ENCODE peak calls at places on chromosomes 5 and 9, in nine cellular contexts. A is AG09309, I is A549, X is fibroblast of mammary gland, G is PC-9, M is left ventricle myocardium inferior, W is coronary artery, B is kidney epithelial cell, E is brain microvascular endothelial cell. Q is an unnamed sample.

GRCh38 chr5:134846641-134846960 is 833 bp downstream of the C5orf24 start:
- DNase-seq in G (no peak), W (no peak), M (no peak), E (peak; percentile 6), A (no peak), I (no peak), B (no peak), X (peak; percentile 21), Q (no peak)

GRCh38 chr5:176860381-176860780 is 38.8 kb downstream of the HK3 start:
- DNase-seq in X (no peak), G (no peak), A (no peak), E (no peak), W (no peak), I (no peak), B (no peak), M (no peak), Q (no peak)

GRCh38 chr5:143561248-143561647 is 157.8 kb upstream of the NR3C1 start:
- DNase-seq in B (no peak), G (no peak), A (no peak), E (no peak), M (no peak), I (no peak), W (no peak), X (no peak), Q (no peak)

GRCh38 chr9:129071526-129072131 is 9.3 kb upstream of the DOLPP1 start:
- DNase-seq in M (no peak), A (no peak), X (no peak), I (no peak), G (no peak), B (no peak), E (no peak), W (no peak), Q (no peak)

GRCh38 chr5:111775224-111775623 is 18.2 kb upstream of the NREP start:
- DNase-seq in E (no peak), W (no peak), A (no peak), I (no peak), M (no peak), X (peak; percentile 44), G (no peak), B (no peak), Q (no peak)

GRCh38 chr9:108885643-108886348 is 23.7 kb downstream of the ACTL7A start:
- DNase-seq in M (no peak), I (peak; percentile 71), X (peak; percentile 87), A (peak; percentile 3), W (no peak), G (peak; percentile 35), E (peak; percentile 75), B (peak; percentile 57), Q (peak; percentile 75)

GRCh38 chr9:135341612-135342169 is 137.9 kb upstream of the PPP1R26 start:
- DNase-seq in I (no peak), M (no peak), W (no peak), B (no peak), G (no peak), X (no peak), A (no peak), E (no peak), Q (no peak)

GRCh38 chr5:129474544-129474943 is 14.4 kb downstream of the ADAMTS19 start:
- DNase-seq in I (no peak), M (no peak), E (no peak), W (no peak), A (no peak), X (no peak), B (no peak), G (no peak), Q (no peak)

GRCh38 chr5:180785151-180785781 is 17.3 kb downstream of the MGAT1 start:
- DNase-seq in M (no peak), I (no peak), E (peak; percentile 75), A (peak; percentile 43), X (peak; percentile 71), W (no peak), G (no peak), B (no peak), Q (no peak)

GRCh38 chr5:89267764-89268163 is 384.8 kb upstream of the MEF2C start:
- DNase-seq in B (no peak), W (no peak), I (no peak), G (no peak), X (no peak), E (no peak), M (no peak), A (no peak), Q (no peak)

GRCh38 chr9:80557256-80557655 is 985.5 kb downstream of the TLE4 start:
- DNase-seq in B (no peak), E (no peak), W (no peak), G (no peak), X (no peak), M (no peak), I (no peak), A (no peak), Q (no peak)

GRCh38 chr5:93621340-93621872 is 38.4 kb downstream of the NR2F1 start:
- DNase-seq in I (peak; percentile 89), W (peak; percentile 83), M (peak; percentile 81), E (peak; percentile 53), B (no peak), X (peak; percentile 66), A (no peak), G (peak; percentile 73), Q (no peak)

GRCh38 chr5:22560115-22560514 is 293.0 kb downstream of the CDH12 start:
- DNase-seq in A (no peak), G (no peak), M (no peak), X (peak; percentile 87), I (peak; percentile 12), B (peak; percentile 5), W (no peak), E (peak; percentile 1), Q (no peak)

GRCh38 chr9:120394058-120394669 is 185.8 kb downstream of the CDK5RAP2 start:
- DNase-seq in M (no peak), W (no peak), E (peak; percentile 79), A (peak; percentile 88), B (peak; percentile 59), X (peak; percentile 96), I (no peak), G (no peak), Q (peak; percentile 84)

DNA sequence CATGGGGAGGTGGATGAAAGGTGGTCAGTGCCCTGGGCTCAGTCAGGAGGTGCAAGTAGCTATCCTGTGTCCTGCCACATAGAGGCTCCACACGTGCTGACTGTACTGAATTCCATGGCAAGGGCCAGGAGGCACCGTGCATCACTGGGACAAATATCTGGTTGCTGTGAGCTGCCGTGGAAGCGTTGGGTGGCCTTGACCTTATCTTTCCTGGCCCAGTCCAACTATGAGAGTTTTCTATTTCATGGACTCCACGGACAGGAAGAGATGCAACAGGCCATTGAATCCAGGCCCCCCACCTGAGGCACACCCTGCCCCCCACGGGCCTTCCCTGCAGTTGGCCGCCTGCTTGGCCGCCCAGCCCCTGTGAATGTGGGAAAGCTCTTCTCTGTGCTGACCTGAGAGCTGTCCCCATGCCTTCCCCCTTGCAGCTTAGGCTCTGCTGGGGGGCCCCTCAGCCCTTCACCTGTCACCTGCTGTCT is 1.7 kb downstream of the GRHPR start:
- DNase-seq in W (no peak), B (no peak), X (no peak), E (no peak), I (no peak), G (no peak), A (no peak), M (no peak), Q (no peak)
- H3K4me3 ChIP-seq in W (peak overlapping the region; percentile 91), B (no peak overlapping the region), X (no peak overlapping the region), E (no peak overlapping the region), I (peak overlapping the region; percentile 85), G (no peak overlapping the region), A (no peak overlapping the region), M (peak overlapping the region; percentile 98), Q (peak overlapping the region; percentile 83)

DNA sequence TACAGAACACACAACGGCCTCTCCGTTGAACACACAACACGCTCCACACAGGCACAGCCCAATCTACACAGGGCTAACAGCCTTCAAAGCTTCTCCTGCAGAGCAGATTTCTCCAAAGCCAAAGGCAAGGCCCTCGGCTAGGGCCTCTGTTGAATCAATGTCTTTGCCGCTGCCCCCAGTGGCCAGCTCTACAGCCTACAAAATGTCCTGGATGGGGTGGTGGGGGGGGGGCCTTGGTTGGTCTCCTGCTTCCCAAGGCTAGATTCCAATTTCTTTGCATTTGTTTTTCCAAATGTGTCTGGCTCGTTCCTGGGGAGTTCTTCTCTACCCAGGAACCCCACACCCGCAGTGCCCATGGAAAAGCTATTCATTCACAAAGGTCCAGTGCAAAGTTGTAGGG is 167.2 kb downstream of the PAX5 start:
- DNase-seq in E (no peak), W (no peak), A (no peak), G (no peak), I (peak; percentile 17), M (no peak), X (no peak), B (no peak), Q (no peak)
- TF ChIP-seq CTCF in E (peak; percentile 43), W (no peak), A (no peak), G (no peak), I (no peak), M (no peak), X (no peak), B (peak; percentile 16), Q (no peak)

GRCh38 chr5:159972538-159973362 is 36.2 kb upstream of the TTC1 start:
- DNase-seq in E (no peak), G (no peak), B (no peak), W (no peak), M (no peak), X (no peak), I (no peak), A (no peak), Q (no peak)

GRCh38 chr5:159969966-159970365 is 39.0 kb upstream of the TTC1 start:
- DNase-seq in E (no peak), I (no peak), M (no peak), A (no peak), W (no peak), G (no peak), X (peak; percentile 43), B (no peak), Q (no peak)

GRCh38 chr5:159971514-159971913 is 37.4 kb upstream of the TTC1 start:
- DNase-seq in X (no peak), A (no peak), G (no peak), B (no peak), E (no peak), W (no peak), M (no peak), I (no peak), Q (no peak)

GRCh38 chr5:159971038-159971437 is 37.9 kb upstream of the TTC1 start:
- DNase-seq in G (no peak), M (no peak), X (peak; percentile 50), E (peak; percentile 15), B (no peak), A (no peak), W (no peak), I (no peak), Q (no peak)

DNA sequence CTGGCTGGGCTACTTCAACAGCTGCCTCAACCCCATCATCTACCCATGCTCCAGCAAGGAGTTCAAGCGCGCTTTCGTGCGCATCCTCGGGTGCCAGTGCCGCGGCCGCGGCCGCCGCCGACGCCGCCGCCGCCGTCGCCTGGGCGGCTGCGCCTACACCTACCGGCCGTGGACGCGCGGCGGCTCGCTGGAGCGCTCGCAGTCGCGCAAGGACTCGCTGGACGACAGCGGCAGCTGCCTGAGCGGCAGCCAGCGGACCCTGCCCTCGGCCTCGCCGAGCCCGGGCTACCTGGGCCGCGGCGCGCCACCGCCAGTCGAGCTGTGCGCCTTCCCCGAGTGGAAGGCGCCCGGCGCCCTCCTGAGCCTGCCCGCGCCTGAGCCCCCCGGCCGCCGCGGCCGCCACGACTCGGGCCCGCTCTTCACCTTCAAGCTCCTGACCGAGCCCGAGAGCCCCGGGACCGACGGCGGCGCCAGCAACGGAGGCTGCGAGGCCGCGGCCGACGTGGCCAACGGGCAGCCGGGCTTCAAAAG is 36.9 kb upstream of the TTC1 start:
- DNase-seq in X (no peak), W (no peak), G (peak; percentile 48), B (no peak), E (no peak), A (no peak), M (no peak), I (no peak), Q (no peak)
- H3K4me3 ChIP-seq in X (no peak overlapping the region), W (peak overlapping the region; percentile 74), G (no peak overlapping the region), B (peak overlapping the region; percentile 21), E (peak overlapping the region; percentile 34), A (no peak overlapping the region), M (peak overlapping the region; percentile 60), I (no peak overlapping the region), Q (peak overlapping the region; percentile 15)

GRCh38 chr5:55159763-55160492 is at the start of gene GPX8:
- DNase-seq in B (peak; percentile 75), W (no peak), E (peak; percentile 82), M (no peak), X (peak; percentile 91), A (peak; percentile 63), I (peak; percentile 88), G (peak; percentile 31), Q (peak; percentile 80)
- TF ChIP-seq CTCF in B (peak; percentile 50), W (no peak), E (peak; percentile 54), M (peak; percentile 59), X (peak; percentile 65), A (peak; percentile 60), I (peak; percentile 97), G (peak; percentile 88), Q (peak; percentile 43)

Q was measured in HFF-Myc.